ENCODE peak calls at places on chromosomes 4 and X, in nine cellular contexts. V is HS-5; C is memory B cell; Y is iris pigment epithelial cell; J is fibroblast of pulmonary artery; Z is activated naive CD4-positive, alpha-beta T cell; W is sciatic nerve; G is HT-29; M is stimulated activated CD4-positive, alpha-beta T cell treated with anti-CD3 and anti-CD28 coated beads, Interleukin-2, amount 100 ng/mL, for 24 hours. S is an unnamed sample.

GRCh38 chrX:28586291-28586690 is 955 bp upstream of the IL1RAPL1 start:
- DNase-seq in V (no peak), C (no peak), Z (no peak), M (no peak), W (no peak), G (no peak), Y (peak; percentile 33), J (peak; percentile 59), S (peak; percentile 32)

GRCh38 chr4:157992038-157992706 is 180.7 kb downstream of the GASK1B start:
- DNase-seq in C (peak; percentile 19), Y (peak; percentile 69), M (peak; percentile 23), G (peak; percentile 91), Z (no peak), W (no peak), J (peak; percentile 93), V (peak; percentile 44), S (peak; percentile 84)

GRCh38 chr4:141427726-141428296 is 207.1 kb downstream of the ZNF330 start:
- DNase-seq in W (no peak), J (no peak), Z (no peak), Y (no peak), G (no peak), V (no peak), C (no peak), M (no peak), S (no peak)

GRCh38 chr4:39037491-39037825 is 5.2 kb upstream of the TMEM156 start:
- DNase-seq in Z (no peak), G (no peak), J (peak; percentile 40), C (no peak), V (no peak), Y (peak; percentile 87), W (no peak), M (no peak), S (peak; percentile 23)

GRCh38 chrX:110341189-110342035 is 17.2 kb upstream of the RTL9 start:
- DNase-seq in V (peak; percentile 71), Y (peak; percentile 82), M (no peak), W (no peak), C (no peak), G (no peak), Z (no peak), J (peak; percentile 73), S (no peak)

GRCh38 chr4:71389149-71389840 is 50.5 kb downstream of the SLC4A4 start:
- DNase-seq in J (no peak), W (peak; percentile 51), M (no peak), G (peak; percentile 59), Z (no peak), C (no peak), V (no peak), Y (peak; percentile 39), S (peak; percentile 45)

GRCh38 chrX:56600141-56600540 is 36.7 kb downstream of the UBQLN2 start:
- DNase-seq in M (no peak), C (no peak), J (peak; percentile 20), W (no peak), G (peak; percentile 1), Z (no peak), V (no peak), Y (peak; percentile 53), S (no peak)

GRCh38 chr4:151961456-151961855 is 200.6 kb upstream of the GATB start:
- DNase-seq in G (no peak), V (no peak), Y (no peak), Z (no peak), M (no peak), C (no peak), W (no peak), J (no peak), S (no peak)

GRCh38 chr4:6732441-6733357 is 16.7 kb downstream of the BLOC1S4 start:
- DNase-seq in Y (peak; percentile 95), J (peak; percentile 93), W (peak; percentile 86), G (peak; percentile 68), M (no peak), Z (no peak), V (no peak), C (no peak), S (peak; percentile 84)

GRCh38 chr4:185441479-185441878 is 15.7 kb upstream of the UFSP2 start:
- DNase-seq in G (no peak), V (no peak), W (no peak), M (no peak), Y (no peak), Z (no peak), C (no peak), J (no peak), S (no peak)

GRCh38 chr4:15451866-15452765 is 17.6 kb upstream of the CC2D2A start:
- DNase-seq in W (no peak), Z (no peak), J (peak; percentile 93), C (no peak), Y (peak; percentile 96), G (no peak), M (no peak), V (peak; percentile 89), S (peak; percentile 28)

GRCh38 chrX:124289443-124289842 is 43.0 kb upstream of the TEX13D start:
- DNase-seq in Y (no peak), C (no peak), G (no peak), V (no peak), M (no peak), W (no peak), Z (no peak), J (no peak), S (no peak)

GRCh38 chr4:73234712-73235111 is 23.9 kb downstream of the ANKRD17 start:
- DNase-seq in C (no peak), Z (no peak), Y (peak; percentile 37), J (peak; percentile 40), W (no peak), M (no peak), G (no peak), V (no peak), S (no peak)

GRCh38 chr4:6668391-6668790 is 25.3 kb upstream of the S100P start:
- DNase-seq in Z (no peak), V (no peak), W (no peak), Y (peak; percentile 82), C (no peak), G (peak; percentile 26), M (no peak), J (peak; percentile 9), S (no peak)

GRCh38 chr4:180566492-180566891 is 1676.7 kb upstream of the TENM3 start:
- DNase-seq in Z (no peak), G (no peak), C (no peak), W (no peak), V (no peak), Y (no peak), J (no peak), M (no peak), S (no peak)

GRCh38 chrX:100682939-100683338 is 38.9 kb downstream of the SRPX2 start:
- DNase-seq in M (no peak), G (no peak), Y (peak; percentile 30), C (no peak), J (no peak), Z (no peak), W (no peak), V (no peak), S (no peak)

GRCh38 chrX:43317378-43317777 is 338.7 kb upstream of the MAOA start:
- DNase-seq in Z (no peak), J (no peak), W (no peak), C (no peak), G (no peak), M (no peak), V (no peak), Y (no peak), S (no peak)

GRCh38 chr4:156779774-156780173 is 191.8 kb downstream of the PDGFC start:
- DNase-seq in J (peak; percentile 67), Y (peak; percentile 90), W (no peak), Z (no peak), C (no peak), G (peak; percentile 77), V (peak; percentile 96), M (no peak), S (no peak)

GRCh38 chr4:151874328-151874727 is 113.5 kb upstream of the GATB start:
- DNase-seq in Y (no peak), C (no peak), W (no peak), J (no peak), Z (no peak), G (no peak), V (no peak), M (no peak), S (no peak)

GRCh38 chr4:171186700-171187099 is 626.5 kb upstream of the GALNTL6 start:
- DNase-seq in G (peak; percentile 1), J (no peak), M (no peak), Y (no peak), Z (no peak), W (no peak), C (no peak), V (no peak), S (peak; percentile 9)

GRCh38 chr4:10671750-10672149 is 12.8 kb downstream of the CLNK start:
- DNase-seq in M (no peak), J (no peak), W (no peak), Y (no peak), Z (no peak), V (no peak), G (no peak), C (no peak), S (no peak)

GRCh38 chrX:10106801-10107200 is 50.0 kb upstream of the CLCN4 start:
- DNase-seq in C (peak; percentile 23), Y (peak; percentile 22), M (peak; percentile 48), W (no peak), G (no peak), J (no peak), V (no peak), Z (peak; percentile 2), S (no peak)

GRCh38 chr4:8039290-8039689 is 99.6 kb upstream of the AFAP1 start:
- DNase-seq in Y (no peak), M (no peak), W (no peak), Z (no peak), G (no peak), C (no peak), J (no peak), V (no peak), S (no peak)

GRCh38 chr4:98653890-98654867 is 4.2 kb downstream of the TSPAN5 start:
- DNase-seq in V (peak; percentile 88), W (no peak), Z (no peak), G (peak; percentile 54), C (no peak), Y (peak; percentile 97), M (no peak), J (peak; percentile 85), S (no peak)

GRCh38 chr4:65791807-65792308 is 121.6 kb upstream of the EPHA5 start:
- DNase-seq in W (no peak), V (no peak), G (no peak), C (no peak), Z (no peak), Y (peak; percentile 39), M (no peak), J (peak; percentile 67), S (peak; percentile 10)

GRCh38 chr4:25031077-25031606 is 396 bp upstream of the LGI2 start:
- DNase-seq in M (no peak), W (no peak), C (no peak), J (peak; percentile 30), G (no peak), Z (no peak), Y (peak; percentile 6), V (no peak), S (peak; percentile 37)

GRCh38 chr4:31793907-31794306 is 1073.7 kb downstream of the PCDH7 start:
- DNase-seq in J (peak; percentile 21), Z (no peak), V (no peak), W (no peak), Y (no peak), M (no peak), G (no peak), C (no peak), S (no peak)

GRCh38 chrX:150127216-150127615 is 188.9 kb upstream of the EOLA2 start:
- DNase-seq in M (no peak), J (no peak), V (no peak), Z (no peak), G (no peak), Y (no peak), W (no peak), C (no peak), S (no peak)

GRCh38 chrX:124346064-124346876 is at the start of gene SH2D1A:
- DNase-seq in J (no peak), M (peak; percentile 24), V (no peak), G (no peak), Y (no peak), Z (no peak), C (no peak), W (no peak), S (no peak)

GRCh38 chrX:44580466-44580865 is 37.8 kb upstream of the FUNDC1 start:
- DNase-seq in J (peak; percentile 55), C (no peak), V (peak; percentile 50), Y (peak; percentile 82), M (no peak), Z (no peak), W (no peak), G (no peak), S (peak; percentile 16)

GRCh38 chrX:154327026-154327820 is 31.6 kb downstream of the TKTL1 start:
- DNase-seq in M (no peak), J (no peak), V (no peak), W (no peak), G (no peak), C (no peak), Y (no peak), Z (no peak), S (no peak)